ENCODE peak calls at places on chromosome 18, in five cellular contexts. L, B, D, I and F are unnamed samples.

GRCh38 chr18:44740000-44740399 is 59.3 kb downstream of the SETBP1 start:
- DNase-seq in L (no peak), B (no peak), D (no peak), I (no peak), F (no peak)

GRCh38 chr18:41887100-41887499 is 67.9 kb upstream of the PIK3C3 start:
- DNase-seq in L (no peak), B (no peak), D (no peak), I (no peak), F (no peak)

GRCh38 chr18:34509879-34510586 is 200.1 kb upstream of the DTNA start:
- DNase-seq in L (no peak), B (no peak), D (no peak), I (no peak), F (no peak)

GRCh38 chr18:78244779-78245178 is 734.8 kb upstream of the SALL3 start:
- DNase-seq in L (no peak), B (no peak), D (no peak), I (no peak), F (no peak)

GRCh38 chr18:9617006-9617542 is 2.7 kb upstream of the PPP4R1 start:
- DNase-seq in L (no peak), B (no peak), D (no peak), I (no peak), F (no peak)

GRCh38 chr18:13158428-13158827 is 60.1 kb upstream of the LDLRAD4 start:
- DNase-seq in L (no peak), B (no peak), D (no peak), I (no peak), F (no peak)

GRCh38 chr18:2827076-2827475 is 19.7 kb upstream of the EMILIN2 start:
- DNase-seq in L (no peak), B (no peak), D (no peak), I (no peak), F (no peak)

GRCh38 chr18:35386600-35387366 is 9.6 kb upstream of the ZNF396 start:
- DNase-seq in L (peak), B (peak), D (peak), I (no peak), F (peak)

GRCh38 chr18:76670564-76671288 is 151.6 kb upstream of the ZNF236 start:
- DNase-seq in L (no peak), B (no peak), D (no peak), I (no peak), F (no peak)

GRCh38 chr18:22846088-22846683 is 86.9 kb upstream of the RBBP8 start:
- DNase-seq in L (peak), B (peak), D (peak), I (no peak), F (peak)

GRCh38 chr18:63105636-63106316 is 213.8 kb downstream of the BCL2 start:
- DNase-seq in L (no peak), B (no peak), D (no peak), I (peak), F (no peak)

GRCh38 chr18:74328196-74328595 is 12.6 kb downstream of the C18orf63 start:
- DNase-seq in L (no peak), B (no peak), D (no peak), I (no peak), F (no peak)

GRCh38 chr18:32610116-32610630 is 139.5 kb upstream of the GAREM1 start:
- DNase-seq in L (no peak), B (no peak), D (no peak), I (no peak), F (no peak)

GRCh38 chr18:29147944-29148343 is 971.0 kb upstream of the CDH2 start:
- DNase-seq in L (peak), B (no peak), D (no peak), I (no peak), F (no peak)

GRCh38 chr18:80169607-80170006 is 60.5 kb downstream of the ADNP2 start:
- DNase-seq in L (peak), B (no peak), D (no peak), I (no peak), F (no peak)

GRCh38 chr18:76977108-76977621 is 154.8 kb downstream of the ZNF236 start:
- DNase-seq in L (no peak), B (no peak), D (no peak), I (no peak), F (no peak)

GRCh38 chr18:3286165-3286564 is 24.2 kb downstream of the MYL12B start:
- DNase-seq in L (no peak), B (no peak), D (no peak), I (no peak), F (no peak)

GRCh38 chr18:80176334-80177080 is 67.4 kb downstream of the ADNP2 start:
- DNase-seq in L (peak), B (no peak), D (peak), I (no peak), F (no peak)

GRCh38 chr18:55097406-55098170 is 138.3 kb upstream of the CCDC68 start:
- DNase-seq in L (no peak), B (no peak), D (no peak), I (no peak), F (no peak)

GRCh38 chr18:10170375-10170774 is 256.6 kb downstream of the VAPA start:
- DNase-seq in L (no peak), B (no peak), D (no peak), I (no peak), F (no peak)

GRCh38 chr18:25229080-25229479 is 122.9 kb downstream of the ZNF521 start:
- DNase-seq in L (peak), B (peak), D (no peak), I (no peak), F (no peak)

GRCh38 chr18:68822926-68823325 is 25.0 kb downstream of the CCDC102B start:
- DNase-seq in L (no peak), B (no peak), D (no peak), I (no peak), F (no peak)

GRCh38 chr18:49757513-49758262 is 55.6 kb downstream of the ACAA2 start:
- DNase-seq in L (no peak), B (peak), D (no peak), I (no peak), F (no peak)

GRCh38 chr18:21702602-21703001 is 2.0 kb downstream of the ABHD3 start:
- DNase-seq in L (no peak), B (no peak), D (no peak), I (no peak), F (no peak)

GRCh38 chr18:41145526-41145925 is 809.5 kb upstream of the PIK3C3 start:
- DNase-seq in L (no peak), B (no peak), D (no peak), I (no peak), F (no peak)

GRCh38 chr18:46174317-46175039 is 70.3 kb downstream of the HAUS1 start:
- DNase-seq in L (peak), B (no peak), D (no peak), I (no peak), F (no peak)

GRCh38 chr18:13216732-13217465 is 1.7 kb upstream of the LDLRAD4 start:
- DNase-seq in L (no peak), B (peak), D (no peak), I (no peak), F (no peak)

GRCh38 chr18:51251625-51252024 is 54.1 kb upstream of the MEX3C start:
- DNase-seq in L (no peak), B (no peak), D (no peak), I (peak), F (no peak)

GRCh38 chr18:77749189-77749588 is 499.5 kb downstream of the GALR1 start:
- DNase-seq in L (no peak), B (peak), D (no peak), I (no peak), F (peak)

GRCh38 chr18:76055025-76055424 is 440.0 kb downstream of the ZNF516 start:
- DNase-seq in L (no peak), B (no peak), D (no peak), I (no peak), F (no peak)

GRCh38 chr18:77116201-77117080 is 16.1 kb downstream of the MBP start:
- DNase-seq in L (no peak), B (no peak), D (no peak), I (no peak), F (no peak)

GRCh38 chr18:78722959-78723706 is 256.5 kb upstream of the SALL3 start:
- DNase-seq in L (no peak), B (no peak), D (no peak), I (no peak), F (no peak)

GRCh38 chr18:29241199-29241598 is 1064.3 kb upstream of the CDH2 start:
- DNase-seq in L (no peak), B (no peak), D (no peak), I (no peak), F (no peak)

GRCh38 chr18:377088-377487 is 109.2 kb upstream of the THOC1 start:
- DNase-seq in L (no peak), B (no peak), D (no peak), I (no peak), F (no peak)

GRCh38 chr18:5150888-5151287 is 46.2 kb downstream of the AKAIN1 start:
- DNase-seq in L (no peak), B (no peak), D (no peak), I (no peak), F (no peak)

GRCh38 chr18:50429207-50429948 is 54.5 kb downstream of the SKA1 start:
- DNase-seq in L (peak), B (peak), D (peak), I (no peak), F (peak)

GRCh38 chr18:35071819-35072247 is 30.6 kb downstream of the MAPRE2 start:
- DNase-seq in L (no peak), B (no peak), D (no peak), I (no peak), F (no peak)

GRCh38 chr18:46536215-46536874 is 120.7 kb downstream of the LOXHD1 start:
- DNase-seq in L (no peak), B (peak), D (no peak), I (no peak), F (peak)

GRCh38 chr18:13470555-13471494 is 252.3 kb downstream of the LDLRAD4 start:
- DNase-seq in L (no peak), B (no peak), D (peak), I (no peak), F (no peak)

GRCh38 chr18:48161911-48162698 is 231.6 kb upstream of the SMAD2 start:
- DNase-seq in L (no peak), B (no peak), D (no peak), I (no peak), F (peak)
- TF ChIP-seq BHLHE40 in L (no peak), B (no peak), D (no peak), I (no peak), F (no peak)

GRCh38 chr18:48666613-48667012 is 127.8 kb downstream of the CTIF start:
- DNase-seq in L (no peak), B (no peak), D (no peak), I (no peak), F (no peak)

GRCh38 chr18:48668466-48669179 is 129.8 kb downstream of the CTIF start:
- DNase-seq in L (no peak), B (no peak), D (no peak), I (no peak), F (no peak)

GRCh38 chr18:48669180-48669675 is 130.4 kb downstream of the CTIF start:
- DNase-seq in L (no peak), B (no peak), D (no peak), I (no peak), F (no peak)

GRCh38 chr18:48665654-48666053 is 126.8 kb downstream of the CTIF start:
- DNase-seq in L (no peak), B (no peak), D (no peak), I (no peak), F (no peak)

DNA sequence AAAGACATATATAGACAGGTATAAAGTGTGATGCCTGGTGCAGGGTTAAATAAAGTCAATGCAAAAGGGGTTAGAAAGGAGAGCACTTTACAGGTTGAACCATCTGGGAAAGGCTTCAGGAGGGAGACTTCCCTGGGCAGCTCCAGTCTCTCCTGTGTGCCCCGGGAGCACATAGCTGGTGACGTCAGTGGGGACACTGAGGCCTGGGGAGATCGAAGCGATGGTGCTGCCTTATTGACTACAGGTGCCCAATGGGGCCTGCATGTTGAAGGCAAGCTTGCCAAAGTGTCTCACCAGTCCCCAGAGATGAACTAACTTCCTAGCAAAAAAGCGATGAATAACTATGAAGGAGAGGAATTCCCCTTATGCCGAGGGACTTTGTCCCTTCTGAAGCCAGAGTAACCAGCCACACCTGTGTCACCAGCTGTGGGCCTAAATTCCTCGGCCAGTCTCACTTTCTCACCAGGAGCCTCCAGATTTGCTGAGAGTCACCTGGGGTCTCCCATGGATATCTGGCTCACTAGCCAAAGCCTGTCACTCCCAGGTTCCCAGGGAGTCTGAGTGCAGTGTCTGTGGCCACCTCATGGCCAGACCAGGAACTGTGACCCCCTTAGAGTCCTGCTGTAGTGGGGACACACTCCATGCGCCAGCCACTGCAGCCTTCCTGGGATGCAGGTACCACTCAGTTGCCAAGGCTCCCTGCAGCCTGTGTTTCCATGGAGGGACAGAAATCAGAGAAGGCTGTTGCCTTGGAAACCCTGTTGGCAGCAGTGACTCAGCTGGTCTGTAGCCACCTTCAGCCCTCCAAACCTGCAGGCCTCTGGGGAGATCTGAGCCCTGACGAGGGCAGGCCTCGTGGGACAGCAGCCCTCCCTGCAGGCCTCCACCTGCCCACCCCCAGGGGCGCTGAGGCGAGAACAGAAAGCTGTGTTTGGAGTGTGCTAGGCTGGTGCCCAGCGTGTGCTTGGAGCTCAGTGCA is 128.7 kb downstream of the CTIF start:
- DNase-seq in L (peak), B (no peak), D (peak), I (no peak), F (peak)
- TF ChIP-seq CTCF in L (peak), B (peak), D (peak), I (peak), F (peak)

GRCh38 chr18:26549103-26549485 is 741 bp upstream of the KCTD1 start:
- DNase-seq in L (peak), B (no peak), D (no peak), I (no peak), F (no peak)
- TF ChIP-seq BHLHE40 in L (no peak), B (no peak), D (no peak), I (peak), F (no peak)

DNA sequence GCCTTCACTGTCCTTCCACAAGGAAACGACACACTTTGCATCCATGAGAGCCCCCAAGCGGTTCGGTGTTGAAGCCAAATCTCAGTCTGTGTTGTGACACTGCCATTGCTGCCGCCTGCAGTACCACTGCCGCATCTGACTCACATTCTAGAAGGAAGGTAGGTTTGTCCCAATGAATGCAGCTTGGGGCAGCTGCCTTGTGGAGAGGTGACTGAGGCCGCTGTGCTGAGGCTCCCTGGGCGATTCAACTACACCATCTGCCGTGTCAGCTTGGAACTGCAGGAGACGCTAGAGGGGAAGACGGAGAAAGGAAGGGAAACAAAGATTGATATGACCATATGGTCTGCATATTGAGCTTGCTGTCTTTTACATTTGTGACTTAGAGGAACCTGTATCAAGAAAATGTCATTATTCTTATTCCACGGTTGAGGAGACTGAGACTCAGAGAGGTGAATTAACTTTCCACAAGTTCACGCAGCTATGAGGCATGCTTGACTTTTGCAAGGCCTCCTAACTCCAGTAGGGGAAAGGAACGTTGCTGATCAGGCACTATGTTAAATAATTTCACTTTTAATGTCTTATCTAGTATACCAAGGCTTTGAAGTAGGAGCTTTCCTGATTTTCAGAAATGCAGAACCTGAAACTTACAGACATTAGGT is 43.5 kb upstream of the LMAN1 start:
- DNase-seq in L (peak), B (peak), D (peak), I (peak), F (peak)
- TF ChIP-seq CTCF in L (peak), B (peak), D (peak), I (peak), F (peak)